ENCODE peak calls at places on chromosomes 3 and 15, in eight cellular contexts. T, B, O, Q, H, K, N and I are unnamed samples.
A peak's percentile ranks its signal among the peaks of the same experiment; 100 is the strongest.

GRCh38 chr3:106117490-106117858 is 248.7 kb upstream of the CBLB start:
- DNase-seq in T (no peak), B (no peak), O (no peak), Q (no peak), H (no peak), K (no peak), N (no peak), I (no peak)

GRCh38 chr3:183537295-183537730 is 18.2 kb downstream of the KLHL6 start:
- DNase-seq in T (peak; percentile 35), B (no peak), O (no peak), Q (no peak), H (no peak), K (peak; percentile 22), N (no peak), I (no peak)

GRCh38 chr15:82543155-82543554 is 2.9 kb upstream of the RPS17 start:
- DNase-seq in T (no peak), B (no peak), O (peak; percentile 29), Q (no peak), H (peak; percentile 39), K (no peak), N (no peak), I (no peak)

GRCh38 chr3:194782767-194783404 is 97.2 kb downstream of the FAM43A start:
- DNase-seq in T (no peak), B (no peak), O (no peak), Q (no peak), H (no peak), K (no peak), N (no peak), I (no peak)

GRCh38 chr15:31801152-31801551 is 229.2 kb upstream of the CHRNA7 start:
- DNase-seq in T (no peak), B (no peak), O (no peak), Q (no peak), H (no peak), K (peak; percentile 58), N (no peak), I (no peak)

GRCh38 chr3:13705702-13706280 is 156.9 kb downstream of the FBLN2 start:
- DNase-seq in T (no peak), B (no peak), O (no peak), Q (no peak), H (no peak), K (peak; percentile 3), N (peak; percentile 2), I (no peak)

GRCh38 chr3:15647629-15648167 is 46.2 kb downstream of the BTD start:
- DNase-seq in T (no peak), B (peak; percentile 61), O (peak; percentile 85), Q (no peak), H (no peak), K (no peak), N (peak; percentile 83), I (peak; percentile 51)

GRCh38 chr15:76196286-76196948 is 114.9 kb downstream of the ETFA start:
- DNase-seq in T (peak; percentile 74), B (no peak), O (no peak), Q (no peak), H (peak; percentile 61), K (peak; percentile 46), N (peak; percentile 80), I (no peak)

GRCh38 chr3:61725851-61726333 is 164.5 kb downstream of the PTPRG start:
- DNase-seq in T (no peak), B (no peak), O (no peak), Q (no peak), H (peak; percentile 17), K (no peak), N (no peak), I (no peak)

GRCh38 chr3:11156026-11156410 is 1.7 kb downstream of the HRH1 start:
- DNase-seq in T (no peak), B (no peak), O (no peak), Q (no peak), H (no peak), K (no peak), N (no peak), I (no peak)